ENCODE peak calls at places on chromosome 1, in seven cellular contexts. H is hepatocyte, C is HCT116, M is GM23248, R is GM23338, T is PC-3, S is neural progenitor cell. P is an unnamed sample.
A peak's percentile ranks its signal among the peaks of the same experiment; 100 is the strongest.

GRCh38 chr1:47784294-47784650 is 212.9 kb downstream of the TRABD2B start:
- DNase-seq in H (no peak), C (no peak), M (no peak), R (no peak), T (no peak), S (no peak), P (no peak)

GRCh38 chr1:46767649-46768282 is 31.1 kb upstream of the CYP4B1 start:
- DNase-seq in H (no peak), C (no peak), M (no peak), R (no peak), T (no peak), S (no peak), P (no peak)

GRCh38 chr1:22919341-22920025 is 53.2 kb downstream of the LACTBL1 start:
- DNase-seq in H (no peak), C (no peak), M (peak; percentile 24), R (no peak), T (no peak), S (no peak), P (no peak)

GRCh38 chr1:239909894-239910293 is 181.8 kb upstream of the FMN2 start:
- DNase-seq in H (peak; percentile 73), C (no peak), M (peak; percentile 80), R (no peak), T (no peak), S (peak; percentile 46), P (no peak)

GRCh38 chr1:212699839-212700596 is at the start of gene BATF3:
- DNase-seq in H (peak; percentile 20), C (no peak), M (peak; percentile 69), R (peak; percentile 44), T (no peak), S (peak; percentile 67), P (no peak)

GRCh38 chr1:244046907-244047738 is 4.0 kb upstream of the ZBTB18 start:
- DNase-seq in H (no peak), C (no peak), M (peak; percentile 58), R (no peak), T (peak; percentile 18), S (no peak), P (peak; percentile 13)

GRCh38 chr1:20792177-20792576 is 5.1 kb upstream of the HP1BP3 start:
- DNase-seq in H (peak; percentile 26), C (no peak), M (peak; percentile 81), R (no peak), T (no peak), S (no peak), P (no peak)

GRCh38 chr1:203776636-203777035 is 11.7 kb downstream of the LAX1 start:
- DNase-seq in H (no peak), C (no peak), M (no peak), R (no peak), T (peak; percentile 29), S (peak; percentile 18), P (peak; percentile 28)

GRCh38 chr1:245322673-245323072 is 167.9 kb downstream of the KIF26B start:
- DNase-seq in H (no peak), C (peak; percentile 6), M (peak; percentile 54), R (no peak), T (peak; percentile 71), S (no peak), P (no peak)
- TF ChIP-seq EZH2phosphoT487 in H (no peak), C (no peak), M (no peak), R (no peak), T (no peak), S (no peak), P (no peak)

DNA sequence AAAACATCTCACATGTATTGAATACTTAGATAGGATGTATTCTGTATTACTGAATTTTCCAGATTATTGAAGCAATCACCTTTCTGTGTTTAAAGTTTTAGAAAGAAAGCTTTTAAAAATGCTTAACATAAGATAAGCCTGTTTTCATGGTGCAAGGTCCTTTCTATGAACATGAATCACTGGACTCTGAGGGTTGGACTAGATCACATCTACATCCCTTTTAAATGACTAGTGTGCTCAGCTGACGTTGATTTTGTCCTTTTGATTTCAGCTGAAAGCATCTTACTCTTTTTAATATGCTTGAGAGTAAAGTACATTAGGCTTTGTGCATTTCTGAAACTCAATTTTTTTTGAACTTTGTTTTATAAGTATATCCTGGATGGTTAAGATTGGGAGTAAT is 16.2 kb downstream of the MIER1 start:
- DNase-seq in H (peak; percentile 19), C (no peak), M (peak; percentile 87), R (no peak), T (no peak), S (no peak), P (no peak)
- H3K4me1 ChIP-seq in H (peaks cover 10% of the 10 kb centered on the region), C (peaks cover 20% of the 10 kb centered on the region), M (peaks cover 62% of the 10 kb centered on the region), R (peaks cover 17% of the 10 kb centered on the region), T (peaks cover 31% of the 10 kb centered on the region), S (no peaks in the 10 kb centered on the region), P (no peaks in the 10 kb centered on the region)

DNA sequence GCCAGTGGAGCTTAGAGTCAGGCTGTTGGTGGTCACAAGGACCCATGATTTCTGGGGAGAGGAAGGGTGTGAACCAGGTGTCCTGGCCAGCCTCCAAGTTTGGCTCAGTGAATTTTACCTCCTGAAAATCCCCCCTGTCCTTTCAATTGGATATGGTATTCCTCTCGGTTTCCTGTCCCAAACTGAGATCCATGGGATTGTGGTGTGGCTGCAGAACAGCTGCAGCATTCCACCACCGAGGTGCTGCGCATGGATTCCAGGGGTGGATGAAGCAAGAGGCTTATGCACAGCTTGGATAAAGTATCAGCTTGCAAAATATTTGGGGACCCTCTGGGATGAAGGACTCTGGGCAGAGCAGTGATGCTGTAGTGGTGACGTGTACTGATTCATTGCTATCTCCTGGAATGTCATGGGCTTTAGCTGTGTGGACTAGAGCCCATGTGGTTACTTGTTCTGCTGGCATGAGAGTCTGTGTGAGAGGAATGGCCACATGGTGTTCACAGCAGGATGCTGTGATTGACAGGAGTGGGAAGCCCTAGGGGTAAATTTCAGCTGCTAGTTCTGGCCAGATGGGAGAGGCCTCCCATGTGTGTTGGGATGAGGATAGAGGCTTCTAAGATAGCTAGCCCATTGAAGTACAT is 148.7 kb upstream of the SPAG17 start:
- DNase-seq in H (no peak), C (no peak), M (no peak), R (peak; percentile 4), T (no peak), S (no peak), P (no peak)
- TF ChIP-seq EZH2 in H (no peak), C (no peak), M (no peak), R (no peak), T (no peak), S (no peak), P (no peak)

DNA sequence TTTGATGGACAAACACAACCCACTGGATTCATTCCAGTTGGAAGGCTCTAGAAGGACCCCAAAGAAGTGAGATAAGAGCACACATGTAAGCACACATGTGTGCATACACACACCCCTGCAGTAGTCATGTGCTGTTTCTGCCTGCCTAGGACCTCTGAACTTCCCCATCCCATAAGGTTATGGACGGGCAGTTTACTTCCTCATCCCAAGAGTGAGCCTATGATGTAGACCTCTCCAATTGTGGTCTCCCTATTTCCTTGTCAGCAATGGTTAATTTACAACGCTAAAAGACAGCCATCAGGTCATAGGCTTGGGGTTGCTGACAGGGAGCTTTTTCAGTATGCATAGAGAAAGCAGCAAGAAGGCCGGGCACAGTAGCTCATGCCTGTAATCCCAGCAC is 15.4 kb upstream of the ADAR start:
- DNase-seq in H (no peak), C (no peak), M (no peak), R (no peak), T (no peak), S (no peak), P (no peak)
- TF ChIP-seq EZH2phosphoT487 in H (no peak), C (no peak), M (no peak), R (no peak), T (no peak), S (no peak), P (no peak)

DNA sequence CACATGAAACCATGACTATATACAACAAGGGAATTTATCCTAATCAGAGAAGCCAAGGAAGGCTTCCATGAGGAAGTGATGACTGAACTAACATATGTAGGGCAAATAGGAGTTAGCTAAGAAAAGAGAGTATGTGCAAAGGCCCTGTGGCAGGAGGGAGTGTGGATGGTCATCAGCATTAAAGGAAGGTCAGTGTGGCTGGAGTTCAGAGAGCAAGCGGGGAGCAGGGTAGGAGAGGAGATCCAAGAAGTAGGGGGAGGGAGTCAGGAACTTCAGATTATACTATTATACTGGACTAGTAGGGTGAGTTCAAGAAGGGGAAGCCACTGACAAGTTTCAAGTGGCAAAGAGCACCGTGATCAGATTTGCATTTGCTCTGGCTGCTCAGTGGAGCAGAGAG is 8.4 kb downstream of the MAP7D1 start:
- DNase-seq in H (no peak), C (no peak), M (no peak), R (no peak), T (no peak), S (no peak), P (no peak)
- H3K4me1 ChIP-seq in H (peaks cover 25% of the 10 kb centered on the region), C (peaks cover 9% of the 10 kb centered on the region), M (peaks cover 78% of the 10 kb centered on the region), R (peaks cover 13% of the 10 kb centered on the region), T (peaks cover 36% of the 10 kb centered on the region), S (peaks cover 11% of the 10 kb centered on the region), P (peaks cover 14% of the 10 kb centered on the region)

DNA sequence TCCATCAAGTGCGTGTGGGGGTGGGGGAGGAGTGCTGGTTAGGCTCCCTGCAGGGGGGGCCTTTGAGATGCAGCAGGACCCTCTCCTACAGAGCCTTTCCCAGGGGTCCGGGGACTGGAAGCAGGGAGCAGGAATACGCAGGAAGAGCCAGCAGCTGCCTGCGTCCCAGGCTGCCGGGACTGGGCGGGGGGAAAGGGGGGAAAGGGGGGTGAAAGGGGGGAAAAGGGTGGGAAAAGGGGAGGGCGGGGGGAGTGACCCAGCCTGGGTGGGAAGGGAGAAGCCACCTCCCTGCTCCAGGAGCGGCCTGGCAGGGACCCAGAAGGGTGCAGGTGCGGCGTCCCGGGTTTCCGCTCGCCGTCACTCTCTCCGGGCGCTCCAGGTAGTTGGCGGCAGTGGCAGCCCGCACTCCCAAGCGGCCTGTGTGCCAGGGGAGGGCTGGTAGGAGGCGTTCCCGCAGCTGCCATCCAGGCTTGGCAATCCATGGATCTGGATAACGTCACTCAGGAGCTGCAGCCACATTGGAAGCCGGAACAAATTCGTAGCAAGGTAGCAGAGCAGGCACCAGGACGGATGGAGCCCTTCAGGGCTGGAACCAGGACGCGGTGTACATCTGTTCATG is 141.0 kb upstream of the NGF start:
- DNase-seq in H (no peak), C (no peak), M (no peak), R (peak; percentile 15), T (peak; percentile 39), S (no peak), P (no peak)
- TF ChIP-seq EZH2 in H (no peak), C (no peak), M (no peak), R (no peak), T (no peak), S (no peak), P (no peak)

DNA sequence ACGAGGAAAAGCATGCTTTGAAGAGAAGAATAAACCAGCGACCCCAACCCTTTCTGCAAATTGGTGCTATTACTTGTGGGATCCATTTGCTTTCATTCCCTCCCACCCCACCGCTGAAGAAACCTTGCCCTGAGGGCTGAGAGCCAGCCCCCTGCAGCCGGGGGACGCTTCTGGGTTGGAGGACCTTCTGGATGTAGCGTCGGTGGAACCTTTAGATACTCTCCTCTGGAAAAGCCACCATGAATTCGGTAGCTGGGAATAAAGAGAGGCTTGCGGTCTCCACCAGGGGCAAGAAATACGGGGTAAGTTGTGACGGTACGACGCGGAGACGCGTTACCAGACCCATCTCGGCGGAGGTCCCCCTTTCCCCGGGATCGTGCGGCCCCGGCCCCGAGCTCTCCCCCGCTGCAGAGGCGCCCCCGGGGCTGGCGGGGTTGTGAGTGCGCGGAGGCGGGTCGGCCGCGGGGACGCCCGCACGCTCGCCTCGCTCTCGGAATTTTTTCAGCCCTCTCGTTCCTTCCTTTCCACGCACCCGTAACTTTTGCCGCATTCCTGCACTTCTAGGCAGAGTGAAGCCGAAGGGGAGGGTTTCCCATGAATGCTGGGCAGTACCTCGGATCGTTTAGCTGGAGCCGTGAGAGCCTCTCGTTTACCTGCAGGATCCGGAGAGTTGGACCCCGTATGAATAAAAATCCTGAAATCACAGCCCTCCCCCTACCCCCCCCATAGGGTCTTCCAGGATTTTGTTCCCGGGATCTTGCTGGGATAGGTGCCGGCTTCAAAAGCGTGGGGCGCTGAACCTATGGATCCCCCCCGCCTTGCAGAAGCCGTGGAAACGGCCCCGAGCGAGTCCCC is 628 bp downstream of the KIF26B start:
- DNase-seq in H (peak; percentile 40), C (no peak), M (peak; percentile 64), R (peak; percentile 60), T (peak; percentile 37), S (peak; percentile 65), P (no peak)
- TF ChIP-seq EZH2phosphoT487 in H (no peak), C (no peak), M (no peak), R (no peak), T (peak; percentile 53), S (peak; percentile 60), P (no peak)